ENCODE peak calls at places on chromosomes 13 and 19, in nine cellular contexts. One of them, this sample, is unnamed.

GRCh38 chr19:10321874-10322835 is 6.3 kb upstream of the FDX2 start:
- DNase-seq in central memory CD4-positive, alpha-beta T cell: no peak
- DNase-seq in T-helper 17 cell: no peak
- DNase-seq in fibroblast of mammary gland: no peak
- DNase-seq in pons: no peak
- DNase-seq in left colon: peak; percentile 90
- DNase-seq in foreskin fibroblast: no peak
- DNase-seq in anterior cingulate cortex: no peak
- DNase-seq in cardiac fibroblast: no peak
- DNase-seq in this sample: no peak

GRCh38 chr13:79775830-79776229 is 294.9 kb downstream of the NDFIP2 start:
- DNase-seq in central memory CD4-positive, alpha-beta T cell: no peak
- DNase-seq in T-helper 17 cell: no peak
- DNase-seq in fibroblast of mammary gland: peak; percentile 80
- DNase-seq in pons: peak; percentile 89
- DNase-seq in left colon: peak; percentile 38
- DNase-seq in foreskin fibroblast: peak; percentile 76
- DNase-seq in anterior cingulate cortex: no peak
- DNase-seq in cardiac fibroblast: peak; percentile 88
- DNase-seq in this sample: peak; percentile 85

GRCh38 chr19:43444531-43445340 is 20.7 kb downstream of the LYPD3 start:
- DNase-seq in central memory CD4-positive, alpha-beta T cell: no peak
- DNase-seq in T-helper 17 cell: no peak
- DNase-seq in fibroblast of mammary gland: no peak
- DNase-seq in pons: no peak
- DNase-seq in left colon: no peak
- DNase-seq in foreskin fibroblast: no peak
- DNase-seq in anterior cingulate cortex: no peak
- DNase-seq in cardiac fibroblast: no peak
- DNase-seq in this sample: no peak

GRCh38 chr13:97205971-97206370 is 16.2 kb upstream of the MBNL2 start:
- DNase-seq in central memory CD4-positive, alpha-beta T cell: no peak
- DNase-seq in T-helper 17 cell: no peak
- DNase-seq in fibroblast of mammary gland: peak; percentile 12
- DNase-seq in pons: no peak
- DNase-seq in left colon: no peak
- DNase-seq in foreskin fibroblast: no peak
- DNase-seq in anterior cingulate cortex: no peak
- DNase-seq in cardiac fibroblast: peak; percentile 56
- DNase-seq in this sample: no peak

GRCh38 chr13:31044658-31045620 is 112.5 kb downstream of the TEX26 start:
- DNase-seq in central memory CD4-positive, alpha-beta T cell: no peak
- DNase-seq in T-helper 17 cell: no peak
- DNase-seq in fibroblast of mammary gland: no peak
- DNase-seq in pons: no peak
- DNase-seq in left colon: no peak
- DNase-seq in foreskin fibroblast: no peak
- DNase-seq in anterior cingulate cortex: no peak
- DNase-seq in cardiac fibroblast: no peak
- DNase-seq in this sample: no peak

GRCh38 chr19:29255912-29256311 is 43.0 kb upstream of the UQCRFS1 start:
- DNase-seq in central memory CD4-positive, alpha-beta T cell: no peak
- DNase-seq in T-helper 17 cell: no peak
- DNase-seq in fibroblast of mammary gland: no peak
- DNase-seq in pons: no peak
- DNase-seq in left colon: no peak
- DNase-seq in foreskin fibroblast: no peak
- DNase-seq in anterior cingulate cortex: no peak
- DNase-seq in cardiac fibroblast: no peak
- DNase-seq in this sample: no peak

GRCh38 chr19:33298146-33298911 is 4.0 kb downstream of the CEBPA start:
- DNase-seq in central memory CD4-positive, alpha-beta T cell: no peak
- DNase-seq in T-helper 17 cell: no peak
- DNase-seq in fibroblast of mammary gland: no peak
- DNase-seq in pons: no peak
- DNase-seq in left colon: peak; percentile 26
- DNase-seq in foreskin fibroblast: no peak
- DNase-seq in anterior cingulate cortex: no peak
- DNase-seq in cardiac fibroblast: no peak
- DNase-seq in this sample: no peak

GRCh38 chr19:23378948-23379347 is 16.3 kb downstream of the ZNF91 start:
- DNase-seq in central memory CD4-positive, alpha-beta T cell: no peak
- DNase-seq in T-helper 17 cell: no peak
- DNase-seq in fibroblast of mammary gland: no peak
- DNase-seq in pons: no peak
- DNase-seq in left colon: no peak
- DNase-seq in foreskin fibroblast: no peak
- DNase-seq in anterior cingulate cortex: no peak
- DNase-seq in cardiac fibroblast: no peak
- DNase-seq in this sample: no peak

GRCh38 chr13:49241296-49241695 is 6.4 kb upstream of the CDADC1 start:
- DNase-seq in central memory CD4-positive, alpha-beta T cell: no peak
- DNase-seq in T-helper 17 cell: no peak
- DNase-seq in fibroblast of mammary gland: no peak
- DNase-seq in pons: no peak
- DNase-seq in left colon: no peak
- DNase-seq in foreskin fibroblast: no peak
- DNase-seq in anterior cingulate cortex: no peak
- DNase-seq in cardiac fibroblast: no peak
- DNase-seq in this sample: no peak

GRCh38 chr19:10977773-10978155 is 16.9 kb downstream of the SMARCA4 start:
- DNase-seq in central memory CD4-positive, alpha-beta T cell: no peak
- DNase-seq in T-helper 17 cell: no peak
- DNase-seq in fibroblast of mammary gland: no peak
- DNase-seq in pons: no peak
- DNase-seq in left colon: no peak
- DNase-seq in foreskin fibroblast: no peak
- DNase-seq in anterior cingulate cortex: no peak
- DNase-seq in cardiac fibroblast: no peak
- DNase-seq in this sample: no peak

GRCh38 chr19:15288146-15288963 is 44.0 kb downstream of the BRD4 start:
- DNase-seq in central memory CD4-positive, alpha-beta T cell: no peak
- DNase-seq in T-helper 17 cell: no peak
- DNase-seq in fibroblast of mammary gland: peak; percentile 55
- DNase-seq in pons: peak; percentile 96
- DNase-seq in left colon: no peak
- DNase-seq in foreskin fibroblast: no peak
- DNase-seq in anterior cingulate cortex: peak; percentile 80
- DNase-seq in cardiac fibroblast: no peak
- DNase-seq in this sample: peak; percentile 96

GRCh38 chr19:42352216-42352892 is 26.9 kb downstream of the MEGF8 start:
- DNase-seq in central memory CD4-positive, alpha-beta T cell: no peak
- DNase-seq in T-helper 17 cell: no peak
- DNase-seq in fibroblast of mammary gland: no peak
- DNase-seq in pons: no peak
- DNase-seq in left colon: no peak
- DNase-seq in foreskin fibroblast: no peak
- DNase-seq in anterior cingulate cortex: peak; percentile 46
- DNase-seq in cardiac fibroblast: peak; percentile 10
- DNase-seq in this sample: peak; percentile 91

GRCh38 chr13:24221007-24221406 is 60.5 kb downstream of the SPATA13 start:
- DNase-seq in central memory CD4-positive, alpha-beta T cell: no peak
- DNase-seq in T-helper 17 cell: no peak
- DNase-seq in fibroblast of mammary gland: no peak
- DNase-seq in pons: peak; percentile 86
- DNase-seq in left colon: no peak
- DNase-seq in foreskin fibroblast: no peak
- DNase-seq in anterior cingulate cortex: no peak
- DNase-seq in cardiac fibroblast: no peak
- DNase-seq in this sample: no peak

GRCh38 chr19:40771101-40771539 is 4.2 kb upstream of the MIA start:
- DNase-seq in central memory CD4-positive, alpha-beta T cell: peak; percentile 38
- DNase-seq in T-helper 17 cell: no peak
- DNase-seq in fibroblast of mammary gland: peak; percentile 27
- DNase-seq in pons: no peak
- DNase-seq in left colon: no peak
- DNase-seq in foreskin fibroblast: no peak
- DNase-seq in anterior cingulate cortex: no peak
- DNase-seq in cardiac fibroblast: no peak
- DNase-seq in this sample: no peak

GRCh38 chr19:48398329-48399235 is 5.1 kb downstream of the GRIN2D start:
- DNase-seq in central memory CD4-positive, alpha-beta T cell: peak; percentile 82
- DNase-seq in T-helper 17 cell: peak; percentile 79
- DNase-seq in fibroblast of mammary gland: peak; percentile 83
- DNase-seq in pons: peak; percentile 17
- DNase-seq in left colon: peak; percentile 82
- DNase-seq in foreskin fibroblast: peak; percentile 92
- DNase-seq in anterior cingulate cortex: no peak
- DNase-seq in cardiac fibroblast: peak; percentile 90
- DNase-seq in this sample: peak; percentile 22

GRCh38 chr13:44857061-44857460 is 132.2 kb downstream of the NUFIP1 start:
- DNase-seq in central memory CD4-positive, alpha-beta T cell: no peak
- DNase-seq in T-helper 17 cell: no peak
- DNase-seq in fibroblast of mammary gland: peak; percentile 26
- DNase-seq in pons: no peak
- DNase-seq in left colon: no peak
- DNase-seq in foreskin fibroblast: no peak
- DNase-seq in anterior cingulate cortex: no peak
- DNase-seq in cardiac fibroblast: no peak
- DNase-seq in this sample: no peak

GRCh38 chr19:2624537-2625091 is 77.9 kb downstream of the GNG7 start:
- DNase-seq in central memory CD4-positive, alpha-beta T cell: no peak
- DNase-seq in T-helper 17 cell: no peak
- DNase-seq in fibroblast of mammary gland: no peak
- DNase-seq in pons: no peak
- DNase-seq in left colon: no peak
- DNase-seq in foreskin fibroblast: no peak
- DNase-seq in anterior cingulate cortex: no peak
- DNase-seq in cardiac fibroblast: no peak
- DNase-seq in this sample: peak; percentile 47